ENCODE peak calls at places on chromosomes 11 and 22, in eight cellular contexts. A is adrenal gland, X is colonic mucosa, M is transverse colon, G is tibial nerve, W is AG04450, K is endodermal cell, O is hepatocyte. Y is an unnamed sample.

GRCh38 chr11:96122601-96123044 is 198.7 kb upstream of the MTMR2 start:
- DNase-seq in G (no peak), W (no peak), K (no peak), M (no peak), A (no peak), O (no peak), X (no peak), Y (no peak)

GRCh38 chr11:12853652-12854296 is 155.3 kb upstream of the RASSF10 start:
- DNase-seq in A (peak), G (peak), X (peak), W (no peak), K (no peak), O (peak), M (peak), Y (no peak)

GRCh38 chr11:88363566-88364169 is 26.1 kb upstream of the CTSC start:
- DNase-seq in G (no peak), A (no peak), W (no peak), O (no peak), K (no peak), X (no peak), M (no peak), Y (peak)

GRCh38 chr22:44307509-44308169 is 5.1 kb downstream of the SHISAL1 start:
- DNase-seq in A (no peak), X (no peak), K (no peak), M (no peak), G (peak), W (no peak), O (no peak), Y (no peak)

GRCh38 chr11:95788921-95789505 is 569 bp downstream of the FAM76B start:
- DNase-seq in K (peak), M (peak), X (no peak), A (peak), G (peak), W (no peak), O (peak), Y (peak)

GRCh38 chr11:93025558-93026255 is 56.3 kb downstream of the MTNR1B start:
- DNase-seq in G (no peak), K (no peak), W (no peak), M (no peak), A (no peak), O (no peak), X (no peak), Y (no peak)

GRCh38 chr22:43481528-43482309 is 69.9 kb downstream of the MPPED1 start:
- DNase-seq in M (no peak), K (peak), W (no peak), A (no peak), O (no peak), G (no peak), X (no peak), Y (no peak)

GRCh38 chr22:17817511-17818065 is 43.3 kb upstream of the BID start:
- DNase-seq in O (no peak), G (no peak), K (no peak), A (no peak), X (no peak), W (no peak), M (no peak), Y (no peak)

GRCh38 chr22:26994801-26995200 is 337.4 kb downstream of the MIAT start:
- DNase-seq in M (no peak), O (no peak), G (no peak), X (no peak), A (no peak), W (no peak), K (no peak), Y (no peak)

GRCh38 chr11:48052183-48053040 is 72.1 kb downstream of the PTPRJ start:
- DNase-seq in M (peak), G (no peak), O (peak), A (no peak), X (no peak), K (peak), W (peak), Y (peak)

GRCh38 chr11:29989181-29989580 is 27.6 kb downstream of the KCNA4 start:
- DNase-seq in X (no peak), W (no peak), M (no peak), O (no peak), A (no peak), G (no peak), K (no peak), Y (no peak)

GRCh38 chr11:67303132-67303988 is at the start of gene SSH3:
- DNase-seq in X (peak), G (peak), O (peak), M (peak), K (peak), W (no peak), A (peak), Y (no peak)

GRCh38 chr22:35334010-35334409 is 34.3 kb downstream of the TOM1 start:
- DNase-seq in G (no peak), K (no peak), M (no peak), W (no peak), A (no peak), O (no peak), X (no peak), Y (no peak)

GRCh38 chr11:38160433-38160832 is 1562.4 kb upstream of the RAG2 start:
- DNase-seq in W (no peak), K (no peak), O (no peak), M (no peak), A (no peak), G (no peak), X (no peak), Y (no peak)

GRCh38 chr11:134838708-134839107 is 426.7 kb upstream of the B3GAT1 start:
- DNase-seq in W (no peak), G (no peak), M (no peak), A (no peak), X (no peak), K (no peak), O (no peak), Y (no peak)

GRCh38 chr22:19719055-19719482 is 4.3 kb upstream of the GP1BB start:
- DNase-seq in W (no peak), G (no peak), A (no peak), X (no peak), M (no peak), O (no peak), K (no peak), Y (no peak)
- H3K27ac ChIP-seq in W (no peak), G (no peak), A (no peak), X (no peak), M (peak), O (no peak), K (no peak), Y (no peak)

DNA sequence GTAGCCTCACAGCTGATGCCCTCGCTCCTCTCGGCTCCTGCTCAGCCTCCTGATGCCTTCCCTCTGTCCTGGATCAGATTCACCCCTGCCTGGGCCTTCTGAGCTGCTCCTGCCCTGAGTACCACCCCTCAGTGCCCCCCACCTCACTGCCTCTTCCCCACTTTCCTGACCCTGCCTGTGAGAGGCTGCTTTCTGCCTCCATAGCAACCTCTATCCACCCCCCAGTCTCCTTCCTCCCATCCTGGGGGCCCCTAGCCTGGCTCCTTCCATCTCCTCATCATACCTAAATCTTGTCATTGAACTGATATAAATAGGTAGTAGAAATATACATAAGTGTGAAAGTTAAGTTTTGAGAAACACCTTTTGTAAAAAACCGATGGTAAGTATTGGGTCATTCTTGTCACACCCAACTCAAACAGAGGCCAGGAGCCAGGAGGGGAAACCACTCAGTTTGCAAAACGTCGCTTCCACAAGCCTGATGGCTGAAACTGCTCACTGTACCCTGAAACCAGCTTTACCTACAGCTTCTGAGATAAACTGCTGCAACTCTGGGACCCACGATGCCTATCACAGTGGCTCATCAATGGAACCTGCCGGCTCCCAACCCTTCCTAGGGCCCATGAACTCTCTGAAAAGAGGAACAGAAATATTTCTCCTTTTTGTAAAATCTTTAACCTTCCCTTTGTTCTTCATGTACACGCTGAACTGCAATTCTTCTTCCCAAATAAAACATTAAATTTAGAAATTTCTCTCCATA is 4.8 kb upstream of the APOBEC3H start:
- DNase-seq in K (no peak), W (no peak), A (no peak), X (no peak), G (no peak), O (no peak), M (no peak), Y (no peak)
- H3K4me3 ChIP-seq in K (no peak), W (no peak), A (no peak), X (no peak), G (no peak), O (no peak), M (no peak), Y (no peak)

GRCh38 chr11:61626580-61627380 is 45.9 kb upstream of the SYT7 start:
- DNase-seq in G (no peak), M (peak), O (peak), W (no peak), K (peak), X (peak), A (peak), Y (peak)
- TF ChIP-seq CTCF in G (no peak), M (no peak), O (peak), W (no peak), K (peak), X (no peak), A (no peak), Y (no peak)

GRCh38 chr11:118274184-118274583 is 10.1 kb upstream of the MPZL2 start:
- DNase-seq in W (no peak), A (no peak), K (no peak), M (no peak), X (no peak), G (no peak), O (no peak), Y (no peak)
- H3K27ac ChIP-seq in W (no peak), A (no peak), K (no peak), M (peak), X (peak), G (no peak), O (no peak), Y (no peak)

GRCh38 chr22:47127441-47127871 is 365.0 kb downstream of the TBC1D22A start:
- DNase-seq in X (no peak), K (no peak), A (no peak), M (no peak), O (no peak), G (no peak), W (no peak), Y (no peak)
- H3K4me3 ChIP-seq in X (no peak), K (no peak), A (no peak), M (no peak), O (no peak), G (no peak), W (no peak), Y (no peak)

DNA sequence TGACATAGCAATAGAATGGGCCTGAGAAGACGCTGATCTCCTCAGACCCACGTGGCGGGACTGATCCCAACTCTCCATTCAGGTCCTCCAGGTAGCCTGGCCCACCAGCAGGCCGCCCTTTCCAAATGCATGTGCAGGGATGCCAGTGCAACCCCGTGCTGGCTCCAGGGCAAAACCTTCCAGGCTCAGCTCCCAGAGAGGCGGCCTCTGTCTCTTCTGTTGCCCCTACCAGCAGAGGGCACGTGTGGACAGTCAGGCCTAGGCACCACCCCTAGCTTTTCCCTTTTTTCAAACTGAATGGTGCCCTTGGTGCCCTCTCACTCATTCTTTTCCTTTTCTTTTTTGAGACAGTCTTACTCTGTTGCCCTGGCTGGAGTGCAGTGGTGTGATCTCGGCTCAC is 121.7 kb downstream of the OSBP2 start:
- DNase-seq in O (no peak), K (peak), M (no peak), G (no peak), W (no peak), A (no peak), X (no peak), Y (no peak)
- TF ChIP-seq CTCF in O (no peak), K (peak), M (no peak), G (no peak), W (no peak), A (no peak), X (no peak), Y (peak)

DNA sequence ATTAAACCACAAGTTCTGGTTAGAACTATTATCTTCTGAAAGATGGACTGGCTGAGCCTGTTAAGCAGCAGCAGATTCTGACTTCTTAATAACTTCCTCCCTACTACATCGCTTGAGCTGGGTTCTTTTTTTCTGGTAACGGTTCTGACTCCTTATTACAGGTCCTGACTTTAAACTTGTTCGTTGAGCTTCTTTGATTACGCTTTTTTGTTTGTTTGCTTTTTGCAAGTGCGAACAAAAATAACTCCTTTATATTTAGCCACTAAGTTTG is 1.1 kb downstream of the CBL start:
- DNase-seq in G (no peak), O (peak), X (no peak), A (no peak), W (no peak), M (no peak), K (no peak), Y (no peak)
- H3K27ac ChIP-seq in G (peak), O (peak), X (peak), A (no peak), W (no peak), M (peak), K (no peak), Y (no peak)

GRCh38 chr11:86727105-86727504 is 54.7 kb upstream of the ME3 start:
- DNase-seq in X (no peak), A (no peak), G (no peak), O (no peak), K (no peak), M (no peak), W (no peak), Y (no peak)
- H3K4me3 ChIP-seq in X (no peak), A (no peak), G (no peak), O (no peak), K (no peak), M (no peak), W (no peak), Y (no peak)

GRCh38 chr22:39498802-39499201 is 3.3 kb upstream of the MIEF1 start:
- DNase-seq in M (no peak), O (no peak), K (no peak), A (no peak), X (no peak), G (no peak), W (no peak), Y (no peak)
- TF ChIP-seq CTCF in M (no peak), O (no peak), K (no peak), A (no peak), X (no peak), G (no peak), W (no peak), Y (no peak)

GRCh38 chr11:120565436-120566155 is 54.0 kb downstream of the GRIK4 start:
- DNase-seq in G (no peak), K (peak), W (no peak), O (no peak), X (no peak), A (no peak), M (no peak), Y (no peak)
- H3K27ac ChIP-seq in G (peak), K (peak), W (no peak), O (no peak), X (no peak), A (no peak), M (no peak), Y (peak)